ENCODE peak calls at places on chromosomes 16 and 17, in four cellular contexts. V is thyroid gland, Q is PC-9, K is fibroblast of mammary gland. W is an unnamed sample.

GRCh38 chr17:13474073-13474800 is 127.5 kb downstream of the HS3ST3A1 start:
- DNase-seq in K (peak; percentile 28), Q (no peak), V (no peak), W (no peak)

GRCh38 chr17:58248955-58249269 is 10.5 kb downstream of the LPO start:
- DNase-seq in K (no peak), Q (no peak), V (no peak), W (no peak)

GRCh38 chr17:18267927-18268711 is 7.7 kb downstream of the MIEF2 start:
- DNase-seq in Q (no peak), K (peak; percentile 28), V (no peak), W (no peak)

GRCh38 chr17:50689251-50689650 is 18.5 kb downstream of the ANKRD40 start:
- DNase-seq in Q (peak; percentile 60), V (peak; percentile 42), K (peak; percentile 91), W (no peak)

GRCh38 chr17:40331743-40332641 is 23.0 kb downstream of the RARA start:
- DNase-seq in Q (peak; percentile 76), K (peak; percentile 75), V (peak; percentile 97), W (peak; percentile 96)

GRCh38 chr17:57940653-57941329 is 14.4 kb downstream of the CUEDC1 start:
- DNase-seq in V (peak; percentile 89), Q (no peak), K (peak; percentile 64), W (no peak)

GRCh38 chr17:49959183-49959935 is 9.6 kb upstream of the DLX4 start:
- DNase-seq in K (no peak), Q (peak; percentile 77), V (no peak), W (no peak)

GRCh38 chr16:70800306-70800705 is 652 bp downstream of the VAC14 start:
- DNase-seq in K (no peak), Q (no peak), V (no peak), W (no peak)

GRCh38 chr16:12236491-12237030 is 260.0 kb downstream of the SNX29 start:
- DNase-seq in Q (no peak), K (peak; percentile 11), V (peak; percentile 69), W (no peak)

GRCh38 chr17:62781826-62782225 is 26.3 kb downstream of the MARCHF10 start:
- DNase-seq in V (no peak), Q (no peak), K (peak; percentile 53), W (no peak)

GRCh38 chr17:64073771-64074703 is 53.6 kb upstream of the ICAM2 start:
- DNase-seq in K (no peak), Q (no peak), V (peak; percentile 10), W (no peak)

GRCh38 chr16:85557083-85557975 is 55.8 kb upstream of the GSE1 start:
- DNase-seq in Q (peak; percentile 23), K (no peak), V (peak; percentile 54), W (no peak)

GRCh38 chr17:7972131-7972785 is 30.2 kb upstream of the GUCY2D start:
- DNase-seq in V (no peak), Q (no peak), K (peak; percentile 9), W (no peak)

GRCh38 chr17:21240375-21241055 is 12.7 kb downstream of the NATD1 start:
- DNase-seq in K (no peak), Q (no peak), V (no peak), W (no peak)

GRCh38 chr16:55046146-55046460 is 115.4 kb downstream of the IRX5 start:
- DNase-seq in V (no peak), Q (no peak), K (no peak), W (no peak)

GRCh38 chr16:80084614-80085013 is 456.2 kb upstream of the DYNLRB2 start:
- DNase-seq in V (peak; percentile 61), K (peak; percentile 26), Q (peak; percentile 23), W (no peak)

GRCh38 chr16:82630688-82631087 is 3.9 kb downstream of the CDH13 start:
- DNase-seq in K (peak; percentile 39), Q (no peak), V (no peak), W (no peak)

GRCh38 chr16:26344976-26345375 is 653.2 kb downstream of the HS3ST4 start:
- DNase-seq in K (no peak), Q (no peak), V (no peak), W (no peak)

GRCh38 chr17:59421722-59422121 is 90.3 kb downstream of the YPEL2 start:
- DNase-seq in Q (no peak), V (no peak), K (no peak), W (no peak)

GRCh38 chr16:17404903-17405691 is 65.7 kb downstream of the XYLT1 start:
- DNase-seq in K (peak; percentile 94), Q (no peak), V (peak; percentile 83), W (peak; percentile 69)

GRCh38 chr17:44844390-44844830 is 3.3 kb upstream of the HIGD1B start:
- DNase-seq in V (no peak), Q (no peak), K (no peak), W (no peak)

GRCh38 chr16:56288019-56288418 is 96.7 kb downstream of the GNAO1 start:
- DNase-seq in V (no peak), Q (no peak), K (no peak), W (no peak)

GRCh38 chr17:78426293-78426879 is 47.9 kb downstream of the PGS1 start:
- DNase-seq in Q (no peak), K (no peak), V (no peak), W (no peak)

GRCh38 chr16:28572659-28573510 is 19.2 kb downstream of the SGF29 start:
- DNase-seq in V (peak; percentile 55), K (no peak), Q (no peak), W (no peak)

GRCh38 chr17:3447625-3448024 is 14.0 kb upstream of the OR1E2 start:
- DNase-seq in Q (no peak), V (no peak), K (peak; percentile 30), W (no peak)

GRCh38 chr16:72464052-72464451 is 292.1 kb upstream of the PMFBP1 start:
- DNase-seq in Q (no peak), K (no peak), V (no peak), W (no peak)

GRCh38 chr16:72464597-72465368 is 292.8 kb upstream of the PMFBP1 start:
- DNase-seq in K (no peak), V (no peak), Q (no peak), W (no peak)

GRCh38 chr16:72469932-72470331 is 298.0 kb upstream of the PMFBP1 start:
- DNase-seq in Q (no peak), V (no peak), K (no peak), W (no peak)

GRCh38 chr16:72468582-72468981 is 296.6 kb upstream of the PMFBP1 start:
- DNase-seq in V (no peak), K (peak; percentile 30), Q (no peak), W (no peak)

DNA sequence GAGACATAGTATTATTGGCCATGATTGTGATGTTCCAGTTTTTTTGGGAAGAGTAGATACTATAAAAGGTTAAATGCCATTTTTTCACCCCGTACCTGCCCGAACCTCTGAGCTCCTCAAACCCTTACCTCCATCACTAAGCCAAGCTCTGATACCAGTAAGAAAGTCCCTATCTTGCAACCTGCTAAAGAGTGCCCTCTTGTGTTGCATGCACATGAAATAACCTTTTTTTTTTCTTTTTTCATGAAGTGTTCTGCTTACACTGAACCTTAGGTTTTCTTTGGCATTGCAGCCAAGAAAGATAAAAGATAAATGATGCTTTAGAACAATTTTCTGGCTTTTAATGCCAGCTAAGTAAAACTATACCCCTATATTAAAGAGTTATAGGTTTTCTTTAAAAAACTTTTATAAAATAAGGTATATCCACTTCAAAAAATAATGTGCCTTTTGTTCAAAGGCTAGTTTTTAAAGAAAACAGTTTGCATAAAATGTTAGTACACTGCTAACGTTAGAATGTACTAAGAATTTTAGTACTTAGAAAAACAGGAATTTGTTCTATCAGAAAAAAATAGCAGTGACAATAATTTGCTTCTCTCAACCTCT is 295.3 kb upstream of the PMFBP1 start:
- DNase-seq in K (peak; percentile 72), Q (no peak), V (no peak), W (no peak)
- TF ChIP-seq CTCF in K (peak; percentile 88), Q (peak; percentile 66), V (no peak), W (no peak)

DNA sequence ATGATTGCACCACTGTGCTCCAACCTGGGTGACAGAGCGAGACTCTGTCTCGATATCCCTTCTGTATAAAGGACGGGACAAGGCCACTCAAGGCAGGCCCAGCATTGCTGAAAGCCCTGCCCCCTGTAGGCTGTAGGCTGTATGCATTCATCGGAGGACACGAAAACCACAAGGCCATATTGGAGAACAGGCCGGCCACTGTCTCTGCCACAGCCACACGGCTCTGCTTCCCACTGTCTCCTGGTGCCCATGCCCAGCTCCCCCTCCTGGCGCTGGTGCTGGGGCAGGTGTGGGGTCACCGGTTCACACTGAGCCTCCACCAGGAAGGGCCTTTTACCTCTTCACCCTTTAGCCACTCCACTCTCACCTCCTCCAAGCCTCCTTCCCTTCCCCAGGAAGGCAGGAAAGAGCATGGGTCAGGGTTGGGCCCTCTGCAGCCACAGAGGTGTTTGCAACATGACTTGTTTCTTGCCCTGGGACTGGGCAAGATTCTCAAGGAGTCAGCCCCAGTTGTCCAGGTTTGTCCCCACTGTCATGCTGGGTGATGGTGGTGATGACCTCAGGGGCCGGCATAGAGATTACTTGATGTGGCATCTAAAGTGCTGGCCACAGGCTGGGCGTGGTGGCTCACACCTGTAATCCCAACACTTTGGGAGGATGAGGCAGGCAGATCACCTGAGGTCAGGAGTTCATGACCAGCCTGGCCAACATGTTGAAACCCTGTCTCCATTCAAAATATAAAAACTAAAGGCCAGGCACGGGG is 5.3 kb upstream of the NTN3 start:
- DNase-seq in Q (no peak), V (no peak), K (no peak), W (no peak)
- TF ChIP-seq CTCF in Q (no peak), V (no peak), K (peak; percentile 33), W (no peak)

DNA sequence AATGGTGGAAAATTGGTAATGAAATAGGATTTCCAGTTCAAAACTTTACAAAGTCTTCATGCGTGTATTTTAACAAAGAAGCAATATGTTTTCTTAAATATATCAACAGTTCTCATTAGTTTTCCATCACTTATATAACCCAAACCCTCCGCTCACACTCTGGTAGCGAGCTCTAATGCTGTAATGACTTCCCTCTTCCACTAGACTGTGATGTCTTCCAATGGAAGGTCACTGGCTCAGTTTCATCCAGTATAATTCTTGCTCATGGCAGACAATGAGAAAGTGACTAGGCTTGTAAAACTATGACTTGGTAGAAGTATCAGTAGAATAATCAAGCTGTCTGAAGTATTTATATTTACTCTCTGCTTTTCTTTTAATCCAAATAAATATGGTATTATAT is 32.8 kb downstream of the NETO2 start:
- DNase-seq in V (no peak), K (peak; percentile 5), Q (no peak), W (no peak)
- TF ChIP-seq CTCF in V (no peak), K (peak; percentile 13), Q (no peak), W (no peak)

DNA sequence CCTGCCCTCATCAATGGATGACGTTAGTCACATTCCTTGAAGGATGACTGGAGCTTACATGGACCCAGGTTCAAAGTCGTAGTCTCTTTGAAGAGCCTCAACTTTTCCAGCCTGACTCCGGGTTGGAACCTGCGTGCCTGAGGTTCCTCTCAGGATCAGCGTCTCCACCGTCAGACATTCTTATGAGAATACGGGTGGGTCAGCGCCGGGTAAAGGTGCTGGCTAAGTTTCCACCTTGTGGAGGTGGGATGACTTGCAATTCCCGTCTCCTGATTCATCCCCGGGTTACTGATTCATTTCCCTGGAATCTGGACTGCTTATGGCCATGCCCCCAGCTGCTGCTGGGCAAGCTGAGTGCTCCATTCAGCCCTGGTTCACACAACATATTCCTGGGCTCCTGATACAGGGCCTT is 38.9 kb upstream of the CMIP start:
- DNase-seq in V (no peak), K (peak; percentile 70), Q (peak; percentile 90), W (no peak)
- TF ChIP-seq CTCF in V (no peak), K (no peak), Q (no peak), W (no peak)

DNA sequence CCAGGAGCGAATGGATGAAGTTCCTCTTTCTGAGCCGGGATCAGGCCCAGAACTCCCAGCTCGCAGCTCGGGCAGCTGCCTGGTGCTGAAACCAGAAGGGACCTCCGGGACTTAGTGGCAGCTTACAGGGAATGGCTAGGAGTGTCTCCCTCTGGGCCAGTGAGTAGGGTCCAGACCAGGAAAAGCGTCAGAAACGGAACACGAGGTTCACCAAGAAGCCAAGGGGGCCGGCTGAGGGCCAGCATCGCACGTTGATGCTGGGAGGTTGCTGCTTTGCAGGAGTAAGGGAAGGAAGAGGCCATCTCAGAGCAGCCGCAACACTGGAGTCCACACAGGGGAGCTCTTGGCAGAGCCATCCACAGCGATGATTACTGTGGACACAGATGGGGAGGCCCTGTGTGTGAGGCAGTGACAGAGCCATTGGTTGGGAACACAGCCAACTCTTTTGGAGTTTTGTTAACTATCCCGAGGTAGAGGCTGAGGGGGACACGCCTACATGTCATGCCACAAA is 74.0 kb upstream of the CREBBP start:
- DNase-seq in K (no peak), Q (no peak), V (peak; percentile 94), W (no peak)
- TF ChIP-seq CTCF in K (no peak), Q (no peak), V (no peak), W (no peak)

W was measured in lower leg skin.